ENCODE peak calls at places on chromosome 14, in five cellular contexts. P is fibroblast of lung, T is tibial artery, V is tibial nerve, X is lung. I is an unnamed sample.

GRCh38 chr14:105485720-105486332 is 860 bp upstream of the CRIP1 start:
- DNase-seq in P (no peak), T (no peak), V (no peak), X (no peak), I (no peak)

GRCh38 chr14:83575301-83575700 is 1954.6 kb upstream of the FLRT2 start:
- DNase-seq in P (peak; percentile 15), T (no peak), V (no peak), X (no peak), I (no peak)

GRCh38 chr14:96616168-96616681 is 114.0 kb downstream of the PAPOLA start:
- DNase-seq in P (no peak), T (no peak), V (no peak), X (no peak), I (no peak)

GRCh38 chr14:100854435-100854834 is 28.5 kb downstream of the MEG3 start:
- DNase-seq in P (no peak), T (no peak), V (no peak), X (no peak), I (peak; percentile 22)

GRCh38 chr14:93343797-93344196 is 3.2 kb upstream of the COX8C start:
- DNase-seq in P (no peak), T (no peak), V (no peak), X (no peak), I (no peak)

GRCh38 chr14:50335389-50335788 is 23.3 kb downstream of the DMAC2L start:
- DNase-seq in P (peak; percentile 87), T (peak; percentile 79), V (peak; percentile 48), X (no peak), I (no peak)

GRCh38 chr14:89495718-89496117 is 78.7 kb upstream of the FOXN3 start:
- DNase-seq in P (no peak), T (peak; percentile 19), V (no peak), X (no peak), I (no peak)

GRCh38 chr14:56860441-56860840 is 50.2 kb upstream of the OTX2 start:
- DNase-seq in P (no peak), T (no peak), V (no peak), X (no peak), I (no peak)

GRCh38 chr14:60506985-60507829 is 1.7 kb upstream of the SIX6 start:
- DNase-seq in P (no peak), T (no peak), V (no peak), X (no peak), I (no peak)

GRCh38 chr14:68663385-68664076 is 129.3 kb downstream of the ZFP36L1 start:
- DNase-seq in P (peak; percentile 59), T (peak; percentile 59), V (no peak), X (no peak), I (no peak)

GRCh38 chr14:64196668-64197411 is 97.3 kb downstream of the ESR2 start:
- DNase-seq in P (peak; percentile 39), T (no peak), V (no peak), X (peak; percentile 62), I (no peak)

GRCh38 chr14:31926123-31926522 is 151.0 kb upstream of the ARHGAP5 start:
- DNase-seq in P (peak; percentile 65), T (no peak), V (no peak), X (no peak), I (no peak)

GRCh38 chr14:77051101-77051500 is 22.6 kb upstream of the IRF2BPL start:
- DNase-seq in P (no peak), T (peak; percentile 95), V (no peak), X (peak; percentile 66), I (peak; percentile 87)

GRCh38 chr14:99658218-99658617 is 13.3 kb downstream of the HHIPL1 start:
- DNase-seq in P (no peak), T (no peak), V (no peak), X (no peak), I (no peak)

GRCh38 chr14:99660006-99660566 is 15.2 kb downstream of the HHIPL1 start:
- DNase-seq in P (no peak), T (no peak), V (no peak), X (no peak), I (no peak)

GRCh38 chr14:99660794-99661193 is 15.9 kb downstream of the HHIPL1 start:
- DNase-seq in P (no peak), T (no peak), V (no peak), X (no peak), I (no peak)

GRCh38 chr14:99657645-99658155 is 12.8 kb downstream of the HHIPL1 start:
- DNase-seq in P (no peak), T (no peak), V (no peak), X (no peak), I (no peak)

DNA sequence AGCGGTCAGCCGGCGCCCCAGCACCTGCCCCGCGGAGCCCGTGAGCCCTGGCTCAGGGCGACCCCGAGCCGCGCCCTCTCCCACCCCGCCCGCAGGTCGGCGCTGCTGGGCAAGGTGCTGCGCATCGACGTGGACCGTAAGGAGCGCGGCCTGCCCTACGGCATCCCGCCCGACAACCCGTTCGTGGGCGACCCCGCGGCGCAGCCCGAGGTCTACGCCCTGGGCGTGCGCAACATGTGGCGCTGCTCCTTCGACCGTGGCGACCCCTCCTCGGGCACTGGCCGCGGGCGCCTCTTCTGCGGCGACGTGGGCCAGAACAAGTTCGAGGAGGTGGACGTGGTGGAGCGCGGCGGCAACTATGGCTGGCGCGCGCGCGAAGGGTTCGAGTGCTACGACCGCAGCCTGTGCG is 14.4 kb downstream of the HHIPL1 start:
- DNase-seq in P (no peak), T (no peak), V (no peak), X (no peak), I (no peak)
- H3K4me3 ChIP-seq in P (no peak overlapping the region), T (no peak overlapping the region), V (no peak overlapping the region), X (no peak overlapping the region), I (no peak overlapping the region)

GRCh38 chr14:51957950-51958349 is 31.4 kb upstream of the RTRAF start:
- DNase-seq in P (peak; percentile 65), T (no peak), V (no peak), X (no peak), I (no peak)

GRCh38 chr14:51959928-51960327 is 29.4 kb upstream of the RTRAF start:
- DNase-seq in P (no peak), T (no peak), V (no peak), X (no peak), I (no peak)

GRCh38 chr14:51953996-51954395 is 35.4 kb upstream of the RTRAF start:
- DNase-seq in P (no peak), T (no peak), V (no peak), X (no peak), I (no peak)

GRCh38 chr14:51950007-51950406 is 39.3 kb upstream of the RTRAF start:
- DNase-seq in P (peak; percentile 20), T (no peak), V (no peak), X (no peak), I (no peak)

DNA sequence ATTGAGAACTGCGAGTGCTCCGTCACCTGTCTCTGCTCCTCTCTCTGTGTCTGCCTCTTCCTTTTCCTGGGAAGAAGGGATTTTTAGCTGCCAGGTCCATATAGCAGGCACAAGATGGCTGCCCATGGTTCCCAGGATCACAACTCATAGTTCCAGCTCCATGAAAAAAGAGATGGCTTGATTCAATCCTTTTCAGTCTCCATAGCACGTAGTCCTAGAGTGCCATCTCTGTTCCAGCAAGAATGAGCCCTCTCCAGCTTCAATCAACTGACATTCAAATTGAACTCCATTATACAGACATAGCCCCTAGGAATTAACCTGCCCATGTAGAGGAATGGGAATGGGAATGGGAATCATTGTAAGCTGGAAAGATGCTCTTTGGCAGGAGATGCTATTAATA is 34.7 kb upstream of the RTRAF start:
- DNase-seq in P (no peak), T (no peak), V (no peak), X (no peak), I (no peak)
- TF ChIP-seq CTCF in P (no peak), T (no peak), V (no peak), X (no peak), I (no peak)

GRCh38 chr14:90750191-90750590 is 66.0 kb downstream of the TTC7B start:
- DNase-seq in P (no peak), T (no peak), V (no peak), X (no peak), I (no peak)
- H3K4me3 ChIP-seq in P (no peak overlapping the region), T (no peak overlapping the region), V (no peak overlapping the region), X (no peak overlapping the region), I (no peak overlapping the region)

GRCh38 chr14:55721353-55721752 is 141.3 kb downstream of the KTN1 start:
- DNase-seq in P (peak; percentile 90), T (no peak), V (no peak), X (no peak), I (no peak)
- TF ChIP-seq CTCF in P (no peak), T (no peak), V (no peak), X (no peak), I (no peak)

GRCh38 chr14:61563162-61563511 is 132.2 kb upstream of the HIF1A start:
- DNase-seq in P (no peak), T (no peak), V (no peak), X (no peak), I (no peak)
- H3K4me3 ChIP-seq in P (no peak overlapping the region), T (no peak overlapping the region), V (no peak overlapping the region), X (no peak overlapping the region), I (no peak overlapping the region)

GRCh38 chr14:20757963-20758362 is 10.2 kb upstream of the EDDM3B start:
- DNase-seq in P (no peak), T (no peak), V (no peak), X (no peak), I (no peak)
- TF ChIP-seq CTCF in P (no peak), T (no peak), V (no peak), X (peak; percentile 20), I (peak; percentile 22)

DNA sequence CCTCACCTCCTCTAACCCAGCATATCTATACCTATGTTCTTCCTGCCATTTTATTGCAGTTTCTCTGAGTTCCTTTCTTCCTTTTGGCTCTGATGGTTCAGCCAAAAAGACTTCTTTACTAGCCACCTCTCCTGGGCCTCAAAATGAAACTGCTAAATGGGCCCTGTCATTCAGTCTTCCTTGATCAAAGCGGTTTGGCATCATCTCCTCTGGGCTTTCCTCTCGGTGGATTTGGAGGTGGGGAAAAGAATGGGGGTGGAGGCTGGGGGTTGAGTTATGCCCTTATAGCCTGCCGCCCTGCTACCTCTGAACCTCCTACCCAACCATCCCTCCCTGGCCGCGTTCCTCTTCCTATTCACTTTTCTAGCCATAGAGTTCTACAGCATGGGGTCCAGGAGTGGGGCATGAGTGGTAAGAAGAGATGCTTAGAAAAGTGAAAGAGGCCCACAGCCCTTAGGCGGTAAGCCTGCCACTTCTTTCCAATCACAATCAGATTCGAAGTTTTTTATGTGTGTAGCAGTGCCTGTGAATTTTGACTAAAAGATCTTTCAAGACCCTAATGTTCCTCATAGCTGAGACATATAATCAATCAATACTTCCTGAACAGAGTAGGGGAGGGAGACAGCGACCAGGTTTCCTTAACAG is 2.5 kb downstream of the AJUBA start:
- DNase-seq in P (no peak), T (no peak), V (no peak), X (no peak), I (no peak)
- H3K4me3 ChIP-seq in P (peak overlapping the region; percentile 47), T (peak overlapping the region; percentile 61), V (peak overlapping the region; percentile 86), X (peak overlapping the region; percentile 20), I (peak overlapping the region; percentile 71)

DNA sequence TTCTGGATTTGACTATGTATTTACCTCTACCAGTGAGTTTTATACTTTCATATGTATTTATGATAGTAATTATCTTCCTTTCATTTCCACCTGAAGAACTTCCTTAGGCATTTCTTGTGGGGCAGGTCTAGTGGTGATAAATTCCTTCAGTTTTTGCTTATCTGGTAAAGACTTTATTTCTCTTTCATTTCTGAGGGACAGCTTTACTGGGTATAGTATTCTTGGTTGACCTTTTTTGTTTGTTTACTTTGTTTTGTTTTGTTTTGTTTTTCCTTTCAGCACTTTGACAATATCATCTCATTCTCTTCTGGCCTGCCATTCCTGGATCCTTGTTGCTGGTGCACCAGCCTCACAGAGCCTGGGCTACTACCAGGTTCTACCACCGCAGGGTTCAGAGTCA is 53.9 kb upstream of the NFKBIA start:
- DNase-seq in P (no peak), T (no peak), V (no peak), X (no peak), I (no peak)
- TF ChIP-seq CTCF in P (no peak), T (no peak), V (no peak), X (no peak), I (no peak)

I was measured in psoas muscle.